ENCODE peak calls at places on chromosomes 3 and 15, in nine cellular contexts. One of them, this sample, is unnamed.

GRCh38 chr15:51658664-51659063 is 22.6 kb upstream of the SCG3 start:
- DNase-seq in WTC11: no peak
- DNase-seq in IMR-90: no peak
- DNase-seq in activated CD4-positive, alpha-beta T cell treated with anti-CD3 and anti-CD28 coated beads for 24 hours: no peak
- DNase-seq in stimulated activated CD8-positive, alpha-beta memory T cell treated with anti-CD3 and anti-CD28 coated beads, Interleukin-2, amount 100 ng/mL, for 1 hour: no peak
- DNase-seq in M059J: no peak
- DNase-seq in hepatic stellate cell: no peak
- DNase-seq in non-pigmented ciliary epithelial cell: no peak
- DNase-seq in stomach: no peak
- DNase-seq in this sample: peak; percentile 76

GRCh38 chr3:175111036-175111435 is 251.9 kb downstream of the NAALADL2 start:
- DNase-seq in WTC11: no peak
- DNase-seq in IMR-90: peak; percentile 73
- DNase-seq in activated CD4-positive, alpha-beta T cell treated with anti-CD3 and anti-CD28 coated beads for 24 hours: no peak
- DNase-seq in stimulated activated CD8-positive, alpha-beta memory T cell treated with anti-CD3 and anti-CD28 coated beads, Interleukin-2, amount 100 ng/mL, for 1 hour: no peak
- DNase-seq in M059J: peak; percentile 71
- DNase-seq in hepatic stellate cell: no peak
- DNase-seq in non-pigmented ciliary epithelial cell: peak; percentile 35
- DNase-seq in stomach: no peak
- DNase-seq in this sample: no peak

GRCh38 chr15:35545316-35545824 is 595 bp downstream of the DPH6 start:
- DNase-seq in WTC11: no peak
- DNase-seq in IMR-90: peak; percentile 60
- DNase-seq in activated CD4-positive, alpha-beta T cell treated with anti-CD3 and anti-CD28 coated beads for 24 hours: no peak
- DNase-seq in stimulated activated CD8-positive, alpha-beta memory T cell treated with anti-CD3 and anti-CD28 coated beads, Interleukin-2, amount 100 ng/mL, for 1 hour: no peak
- DNase-seq in M059J: peak; percentile 68
- DNase-seq in hepatic stellate cell: peak; percentile 14
- DNase-seq in non-pigmented ciliary epithelial cell: no peak
- DNase-seq in stomach: peak; percentile 31
- DNase-seq in this sample: no peak

GRCh38 chr15:38076806-38077205 is 142.4 kb downstream of the TMCO5A start:
- DNase-seq in WTC11: peak; percentile 54
- DNase-seq in IMR-90: no peak
- DNase-seq in activated CD4-positive, alpha-beta T cell treated with anti-CD3 and anti-CD28 coated beads for 24 hours: no peak
- DNase-seq in stimulated activated CD8-positive, alpha-beta memory T cell treated with anti-CD3 and anti-CD28 coated beads, Interleukin-2, amount 100 ng/mL, for 1 hour: no peak
- DNase-seq in M059J: no peak
- DNase-seq in hepatic stellate cell: no peak
- DNase-seq in non-pigmented ciliary epithelial cell: no peak
- DNase-seq in stomach: no peak
- DNase-seq in this sample: no peak

GRCh38 chr15:96340611-96341464 is 10.3 kb downstream of the NR2F2 start:
- DNase-seq in WTC11: peak; percentile 80
- DNase-seq in IMR-90: peak; percentile 73
- DNase-seq in activated CD4-positive, alpha-beta T cell treated with anti-CD3 and anti-CD28 coated beads for 24 hours: no peak
- DNase-seq in stimulated activated CD8-positive, alpha-beta memory T cell treated with anti-CD3 and anti-CD28 coated beads, Interleukin-2, amount 100 ng/mL, for 1 hour: no peak
- DNase-seq in M059J: no peak
- DNase-seq in hepatic stellate cell: no peak
- DNase-seq in non-pigmented ciliary epithelial cell: no peak
- DNase-seq in stomach: no peak
- DNase-seq in this sample: peak; percentile 24

GRCh38 chr15:55281517-55282227 is 7.9 kb downstream of the RAB27A start:
- DNase-seq in WTC11: no peak
- DNase-seq in IMR-90: no peak
- DNase-seq in activated CD4-positive, alpha-beta T cell treated with anti-CD3 and anti-CD28 coated beads for 24 hours: no peak
- DNase-seq in stimulated activated CD8-positive, alpha-beta memory T cell treated with anti-CD3 and anti-CD28 coated beads, Interleukin-2, amount 100 ng/mL, for 1 hour: no peak
- DNase-seq in M059J: no peak
- DNase-seq in hepatic stellate cell: no peak
- DNase-seq in non-pigmented ciliary epithelial cell: no peak
- DNase-seq in stomach: no peak
- DNase-seq in this sample: no peak

GRCh38 chr3:154795582-154795981 is 284.5 kb upstream of the MME start:
- DNase-seq in WTC11: no peak
- DNase-seq in IMR-90: peak; percentile 97
- DNase-seq in activated CD4-positive, alpha-beta T cell treated with anti-CD3 and anti-CD28 coated beads for 24 hours: no peak
- DNase-seq in stimulated activated CD8-positive, alpha-beta memory T cell treated with anti-CD3 and anti-CD28 coated beads, Interleukin-2, amount 100 ng/mL, for 1 hour: no peak
- DNase-seq in M059J: peak; percentile 80
- DNase-seq in hepatic stellate cell: peak; percentile 48
- DNase-seq in non-pigmented ciliary epithelial cell: peak; percentile 98
- DNase-seq in stomach: no peak
- DNase-seq in this sample: no peak

GRCh38 chr15:25478313-25478712 is 39.5 kb upstream of the UBE3A start:
- DNase-seq in WTC11: no peak
- DNase-seq in IMR-90: no peak
- DNase-seq in activated CD4-positive, alpha-beta T cell treated with anti-CD3 and anti-CD28 coated beads for 24 hours: no peak
- DNase-seq in stimulated activated CD8-positive, alpha-beta memory T cell treated with anti-CD3 and anti-CD28 coated beads, Interleukin-2, amount 100 ng/mL, for 1 hour: no peak
- DNase-seq in M059J: no peak
- DNase-seq in hepatic stellate cell: no peak
- DNase-seq in non-pigmented ciliary epithelial cell: no peak
- DNase-seq in stomach: no peak
- DNase-seq in this sample: no peak

GRCh38 chr3:144491333-144491732 is 519.7 kb downstream of the DIPK2A start:
- DNase-seq in WTC11: no peak
- DNase-seq in IMR-90: no peak
- DNase-seq in activated CD4-positive, alpha-beta T cell treated with anti-CD3 and anti-CD28 coated beads for 24 hours: no peak
- DNase-seq in stimulated activated CD8-positive, alpha-beta memory T cell treated with anti-CD3 and anti-CD28 coated beads, Interleukin-2, amount 100 ng/mL, for 1 hour: no peak
- DNase-seq in M059J: no peak
- DNase-seq in hepatic stellate cell: no peak
- DNase-seq in non-pigmented ciliary epithelial cell: no peak
- DNase-seq in stomach: no peak
- DNase-seq in this sample: no peak

GRCh38 chr3:9147215-9147895 is 102.1 kb downstream of the SRGAP3 start:
- DNase-seq in WTC11: no peak
- DNase-seq in IMR-90: no peak
- DNase-seq in activated CD4-positive, alpha-beta T cell treated with anti-CD3 and anti-CD28 coated beads for 24 hours: no peak
- DNase-seq in stimulated activated CD8-positive, alpha-beta memory T cell treated with anti-CD3 and anti-CD28 coated beads, Interleukin-2, amount 100 ng/mL, for 1 hour: no peak
- DNase-seq in M059J: peak; percentile 23
- DNase-seq in hepatic stellate cell: no peak
- DNase-seq in non-pigmented ciliary epithelial cell: no peak
- DNase-seq in stomach: no peak
- DNase-seq in this sample: peak; percentile 85

GRCh38 chr15:96463376-96463775 is 132.9 kb downstream of the NR2F2 start:
- DNase-seq in WTC11: no peak
- DNase-seq in IMR-90: no peak
- DNase-seq in activated CD4-positive, alpha-beta T cell treated with anti-CD3 and anti-CD28 coated beads for 24 hours: no peak
- DNase-seq in stimulated activated CD8-positive, alpha-beta memory T cell treated with anti-CD3 and anti-CD28 coated beads, Interleukin-2, amount 100 ng/mL, for 1 hour: no peak
- DNase-seq in M059J: peak; percentile 78
- DNase-seq in hepatic stellate cell: no peak
- DNase-seq in non-pigmented ciliary epithelial cell: no peak
- DNase-seq in stomach: no peak
- DNase-seq in this sample: no peak

GRCh38 chr3:184582583-184582982 is 21.0 kb downstream of the EPHB3 start:
- DNase-seq in WTC11: peak; percentile 50
- DNase-seq in IMR-90: no peak
- DNase-seq in activated CD4-positive, alpha-beta T cell treated with anti-CD3 and anti-CD28 coated beads for 24 hours: no peak
- DNase-seq in stimulated activated CD8-positive, alpha-beta memory T cell treated with anti-CD3 and anti-CD28 coated beads, Interleukin-2, amount 100 ng/mL, for 1 hour: no peak
- DNase-seq in M059J: no peak
- DNase-seq in hepatic stellate cell: peak; percentile 90
- DNase-seq in non-pigmented ciliary epithelial cell: no peak
- DNase-seq in stomach: no peak
- DNase-seq in this sample: no peak

GRCh38 chr15:36363335-36363734 is 216.1 kb upstream of the CDIN1 start:
- DNase-seq in WTC11: no peak
- DNase-seq in IMR-90: peak; percentile 40
- DNase-seq in activated CD4-positive, alpha-beta T cell treated with anti-CD3 and anti-CD28 coated beads for 24 hours: no peak
- DNase-seq in stimulated activated CD8-positive, alpha-beta memory T cell treated with anti-CD3 and anti-CD28 coated beads, Interleukin-2, amount 100 ng/mL, for 1 hour: no peak
- DNase-seq in M059J: peak; percentile 53
- DNase-seq in hepatic stellate cell: no peak
- DNase-seq in non-pigmented ciliary epithelial cell: peak; percentile 44
- DNase-seq in stomach: no peak
- DNase-seq in this sample: no peak

GRCh38 chr3:79976466-79976865 is 208.7 kb upstream of the ROBO1 start:
- DNase-seq in WTC11: no peak
- DNase-seq in IMR-90: no peak
- DNase-seq in activated CD4-positive, alpha-beta T cell treated with anti-CD3 and anti-CD28 coated beads for 24 hours: no peak
- DNase-seq in stimulated activated CD8-positive, alpha-beta memory T cell treated with anti-CD3 and anti-CD28 coated beads, Interleukin-2, amount 100 ng/mL, for 1 hour: no peak
- DNase-seq in M059J: no peak
- DNase-seq in hepatic stellate cell: no peak
- DNase-seq in non-pigmented ciliary epithelial cell: peak; percentile 49
- DNase-seq in stomach: no peak
- DNase-seq in this sample: no peak

GRCh38 chr3:37731895-37732294 is 129.8 kb upstream of the CTDSPL start:
- DNase-seq in WTC11: no peak
- DNase-seq in IMR-90: no peak
- DNase-seq in activated CD4-positive, alpha-beta T cell treated with anti-CD3 and anti-CD28 coated beads for 24 hours: no peak
- DNase-seq in stimulated activated CD8-positive, alpha-beta memory T cell treated with anti-CD3 and anti-CD28 coated beads, Interleukin-2, amount 100 ng/mL, for 1 hour: no peak
- DNase-seq in M059J: no peak
- DNase-seq in hepatic stellate cell: no peak
- DNase-seq in non-pigmented ciliary epithelial cell: no peak
- DNase-seq in stomach: no peak
- DNase-seq in this sample: no peak

GRCh38 chr15:68192117-68192516 is 13.0 kb downstream of the CALML4 start:
- DNase-seq in WTC11: no peak
- DNase-seq in IMR-90: no peak
- DNase-seq in activated CD4-positive, alpha-beta T cell treated with anti-CD3 and anti-CD28 coated beads for 24 hours: no peak
- DNase-seq in stimulated activated CD8-positive, alpha-beta memory T cell treated with anti-CD3 and anti-CD28 coated beads, Interleukin-2, amount 100 ng/mL, for 1 hour: no peak
- DNase-seq in M059J: no peak
- DNase-seq in hepatic stellate cell: no peak
- DNase-seq in non-pigmented ciliary epithelial cell: no peak
- DNase-seq in stomach: no peak
- DNase-seq in this sample: no peak

GRCh38 chr3:124584552-124585391 is 145.5 kb upstream of the UMPS start:
- DNase-seq in WTC11: peak; percentile 86
- DNase-seq in IMR-90: peak; percentile 22
- DNase-seq in activated CD4-positive, alpha-beta T cell treated with anti-CD3 and anti-CD28 coated beads for 24 hours: peak; percentile 21
- DNase-seq in stimulated activated CD8-positive, alpha-beta memory T cell treated with anti-CD3 and anti-CD28 coated beads, Interleukin-2, amount 100 ng/mL, for 1 hour: no peak
- DNase-seq in M059J: peak; percentile 80
- DNase-seq in hepatic stellate cell: peak; percentile 48
- DNase-seq in non-pigmented ciliary epithelial cell: no peak
- DNase-seq in stomach: peak; percentile 93
- DNase-seq in this sample: peak; percentile 44

GRCh38 chr3:36904641-36905040 is 40.2 kb downstream of the TRANK1 start:
- DNase-seq in WTC11: peak; percentile 27
- DNase-seq in IMR-90: peak; percentile 36
- DNase-seq in activated CD4-positive, alpha-beta T cell treated with anti-CD3 and anti-CD28 coated beads for 24 hours: no peak
- DNase-seq in stimulated activated CD8-positive, alpha-beta memory T cell treated with anti-CD3 and anti-CD28 coated beads, Interleukin-2, amount 100 ng/mL, for 1 hour: no peak
- DNase-seq in M059J: peak; percentile 34
- DNase-seq in hepatic stellate cell: peak; percentile 36
- DNase-seq in non-pigmented ciliary epithelial cell: no peak
- DNase-seq in stomach: no peak
- DNase-seq in this sample: no peak

GRCh38 chr3:116067275-116067674 is 378.0 kb downstream of the LSAMP start:
- DNase-seq in WTC11: no peak
- DNase-seq in IMR-90: no peak
- DNase-seq in activated CD4-positive, alpha-beta T cell treated with anti-CD3 and anti-CD28 coated beads for 24 hours: no peak
- DNase-seq in stimulated activated CD8-positive, alpha-beta memory T cell treated with anti-CD3 and anti-CD28 coated beads, Interleukin-2, amount 100 ng/mL, for 1 hour: no peak
- DNase-seq in M059J: no peak
- DNase-seq in hepatic stellate cell: no peak
- DNase-seq in non-pigmented ciliary epithelial cell: no peak
- DNase-seq in stomach: no peak
- DNase-seq in this sample: no peak

GRCh38 chr3:11391930-11392688 is 119.9 kb downstream of the ATG7 start:
- DNase-seq in WTC11: no peak
- DNase-seq in IMR-90: peak; percentile 59
- DNase-seq in activated CD4-positive, alpha-beta T cell treated with anti-CD3 and anti-CD28 coated beads for 24 hours: no peak
- DNase-seq in stimulated activated CD8-positive, alpha-beta memory T cell treated with anti-CD3 and anti-CD28 coated beads, Interleukin-2, amount 100 ng/mL, for 1 hour: no peak
- DNase-seq in M059J: peak; percentile 79
- DNase-seq in hepatic stellate cell: peak; percentile 51
- DNase-seq in non-pigmented ciliary epithelial cell: peak; percentile 69
- DNase-seq in stomach: no peak
- DNase-seq in this sample: no peak

GRCh38 chr15:70023064-70023768 is 74.5 kb downstream of the TLE3 start:
- DNase-seq in WTC11: no peak
- DNase-seq in IMR-90: peak; percentile 75
- DNase-seq in activated CD4-positive, alpha-beta T cell treated with anti-CD3 and anti-CD28 coated beads for 24 hours: no peak
- DNase-seq in stimulated activated CD8-positive, alpha-beta memory T cell treated with anti-CD3 and anti-CD28 coated beads, Interleukin-2, amount 100 ng/mL, for 1 hour: peak; percentile 2
- DNase-seq in M059J: peak; percentile 96
- DNase-seq in hepatic stellate cell: peak; percentile 32
- DNase-seq in non-pigmented ciliary epithelial cell: peak; percentile 70
- DNase-seq in stomach: no peak
- DNase-seq in this sample: peak; percentile 86

GRCh38 chr3:46297658-46298423 is 55.6 kb downstream of the CCR3 start:
- DNase-seq in WTC11: no peak
- DNase-seq in IMR-90: no peak
- DNase-seq in activated CD4-positive, alpha-beta T cell treated with anti-CD3 and anti-CD28 coated beads for 24 hours: no peak
- DNase-seq in stimulated activated CD8-positive, alpha-beta memory T cell treated with anti-CD3 and anti-CD28 coated beads, Interleukin-2, amount 100 ng/mL, for 1 hour: no peak
- DNase-seq in M059J: peak; percentile 44
- DNase-seq in hepatic stellate cell: no peak
- DNase-seq in non-pigmented ciliary epithelial cell: no peak
- DNase-seq in stomach: no peak
- DNase-seq in this sample: peak; percentile 40

GRCh38 chr3:106326941-106327765 is 458.3 kb upstream of the CBLB start:
- DNase-seq in WTC11: no peak
- DNase-seq in IMR-90: peak; percentile 43
- DNase-seq in activated CD4-positive, alpha-beta T cell treated with anti-CD3 and anti-CD28 coated beads for 24 hours: no peak
- DNase-seq in stimulated activated CD8-positive, alpha-beta memory T cell treated with anti-CD3 and anti-CD28 coated beads, Interleukin-2, amount 100 ng/mL, for 1 hour: no peak
- DNase-seq in M059J: peak; percentile 46
- DNase-seq in hepatic stellate cell: no peak
- DNase-seq in non-pigmented ciliary epithelial cell: no peak
- DNase-seq in stomach: no peak
- DNase-seq in this sample: no peak

GRCh38 chr3:46538803-46539442 is 27.2 kb downstream of the LRRC2 start:
- DNase-seq in WTC11: no peak
- DNase-seq in IMR-90: peak; percentile 83
- DNase-seq in activated CD4-positive, alpha-beta T cell treated with anti-CD3 and anti-CD28 coated beads for 24 hours: peak; percentile 39
- DNase-seq in stimulated activated CD8-positive, alpha-beta memory T cell treated with anti-CD3 and anti-CD28 coated beads, Interleukin-2, amount 100 ng/mL, for 1 hour: peak; percentile 56
- DNase-seq in M059J: peak; percentile 77
- DNase-seq in hepatic stellate cell: peak; percentile 55
- DNase-seq in non-pigmented ciliary epithelial cell: no peak
- DNase-seq in stomach: peak; percentile 63
- DNase-seq in this sample: peak; percentile 97

GRCh38 chr3:31934018-31934417 is 47.0 kb downstream of the OSBPL10 start:
- DNase-seq in WTC11: no peak
- DNase-seq in IMR-90: no peak
- DNase-seq in activated CD4-positive, alpha-beta T cell treated with anti-CD3 and anti-CD28 coated beads for 24 hours: no peak
- DNase-seq in stimulated activated CD8-positive, alpha-beta memory T cell treated with anti-CD3 and anti-CD28 coated beads, Interleukin-2, amount 100 ng/mL, for 1 hour: no peak
- DNase-seq in M059J: peak; percentile 46
- DNase-seq in hepatic stellate cell: no peak
- DNase-seq in non-pigmented ciliary epithelial cell: no peak
- DNase-seq in stomach: no peak
- DNase-seq in this sample: no peak